ENCODE peak calls at places on chromosomes 6 and 20, in eight cellular contexts. One of them, this sample, is unnamed.
A peak's percentile ranks its signal among the peaks of the same experiment; 100 is the strongest.

GRCh38 chr6:73657201-73657600 is 3.4 kb upstream of the SLC17A5 start:
- DNase-seq in lower lobe of right lung: no peak
- DNase-seq in thoracic aorta: no peak
- DNase-seq in left ventricle myocardium inferior: no peak
- DNase-seq in GM12865: no peak
- DNase-seq in nephron progenitor cell: no peak
- DNase-seq in tibial artery: no peak
- DNase-seq in fibroblast of the aortic adventitia: no peak
- DNase-seq in this sample: no peak

GRCh38 chr6:498795-499231 is 107.3 kb downstream of the IRF4 start:
- DNase-seq in nephron progenitor cell: no peak
- DNase-seq in lower lobe of right lung: no peak
- DNase-seq in left ventricle myocardium inferior: no peak
- DNase-seq in thoracic aorta: no peak
- DNase-seq in tibial artery: no peak
- DNase-seq in fibroblast of the aortic adventitia: no peak
- DNase-seq in GM12865: peak; percentile 88
- DNase-seq in this sample: no peak

GRCh38 chr20:51529027-51529749 is 13.3 kb downstream of the NFATC2 start:
- DNase-seq in lower lobe of right lung: no peak
- DNase-seq in thoracic aorta: no peak
- DNase-seq in nephron progenitor cell: no peak
- DNase-seq in fibroblast of the aortic adventitia: peak; percentile 47
- DNase-seq in left ventricle myocardium inferior: no peak
- DNase-seq in GM12865: peak; percentile 68
- DNase-seq in tibial artery: no peak
- DNase-seq in this sample: no peak

GRCh38 chr6:137571854-137572253 is 77.7 kb upstream of the OLIG3 start:
- DNase-seq in lower lobe of right lung: no peak
- DNase-seq in thoracic aorta: no peak
- DNase-seq in tibial artery: no peak
- DNase-seq in left ventricle myocardium inferior: no peak
- DNase-seq in GM12865: peak; percentile 70
- DNase-seq in nephron progenitor cell: peak; percentile 52
- DNase-seq in fibroblast of the aortic adventitia: peak; percentile 12
- DNase-seq in this sample: no peak

GRCh38 chr6:11264100-11264499 is 31.6 kb upstream of the NEDD9 start:
- DNase-seq in GM12865: no peak
- DNase-seq in left ventricle myocardium inferior: no peak
- DNase-seq in thoracic aorta: no peak
- DNase-seq in nephron progenitor cell: no peak
- DNase-seq in fibroblast of the aortic adventitia: no peak
- DNase-seq in tibial artery: no peak
- DNase-seq in lower lobe of right lung: no peak
- DNase-seq in this sample: no peak

GRCh38 chr6:100300221-100300736 is 164.4 kb downstream of the SIM1 start:
- DNase-seq in lower lobe of right lung: no peak
- DNase-seq in thoracic aorta: no peak
- DNase-seq in left ventricle myocardium inferior: no peak
- DNase-seq in nephron progenitor cell: no peak
- DNase-seq in GM12865: no peak
- DNase-seq in fibroblast of the aortic adventitia: peak; percentile 94
- DNase-seq in tibial artery: no peak
- DNase-seq in this sample: no peak

GRCh38 chr20:58129736-58130135 is 98.7 kb downstream of the ANKRD60 start:
- DNase-seq in GM12865: no peak
- DNase-seq in thoracic aorta: no peak
- DNase-seq in left ventricle myocardium inferior: no peak
- DNase-seq in nephron progenitor cell: no peak
- DNase-seq in tibial artery: peak; percentile 65
- DNase-seq in fibroblast of the aortic adventitia: no peak
- DNase-seq in lower lobe of right lung: no peak
- DNase-seq in this sample: no peak

GRCh38 chr6:39903656-39904055 is 30.6 kb downstream of the MOCS1 start:
- DNase-seq in GM12865: no peak
- DNase-seq in nephron progenitor cell: no peak
- DNase-seq in tibial artery: peak; percentile 61
- DNase-seq in thoracic aorta: no peak
- DNase-seq in fibroblast of the aortic adventitia: no peak
- DNase-seq in left ventricle myocardium inferior: no peak
- DNase-seq in lower lobe of right lung: no peak
- DNase-seq in this sample: no peak

GRCh38 chr6:108608453-108609275 is 47.9 kb downstream of the FOXO3 start:
- DNase-seq in thoracic aorta: no peak
- DNase-seq in fibroblast of the aortic adventitia: no peak
- DNase-seq in GM12865: peak; percentile 61
- DNase-seq in left ventricle myocardium inferior: no peak
- DNase-seq in tibial artery: no peak
- DNase-seq in nephron progenitor cell: no peak
- DNase-seq in lower lobe of right lung: no peak
- DNase-seq in this sample: no peak

GRCh38 chr6:34425132-34425497 is 754 bp downstream of the RPS10 start:
- DNase-seq in lower lobe of right lung: no peak
- DNase-seq in thoracic aorta: no peak
- DNase-seq in tibial artery: no peak
- DNase-seq in fibroblast of the aortic adventitia: peak; percentile 22
- DNase-seq in nephron progenitor cell: peak; percentile 7
- DNase-seq in left ventricle myocardium inferior: no peak
- DNase-seq in GM12865: peak; percentile 23
- DNase-seq in this sample: no peak

GRCh38 chr6:139841794-139842215 is 467.4 kb upstream of the CITED2 start:
- DNase-seq in thoracic aorta: no peak
- DNase-seq in lower lobe of right lung: no peak
- DNase-seq in fibroblast of the aortic adventitia: no peak
- DNase-seq in GM12865: peak; percentile 47
- DNase-seq in left ventricle myocardium inferior: no peak
- DNase-seq in nephron progenitor cell: no peak
- DNase-seq in tibial artery: no peak
- DNase-seq in this sample: no peak

GRCh38 chr20:51334609-51335008 is 207.9 kb downstream of the NFATC2 start:
- DNase-seq in GM12865: no peak
- DNase-seq in fibroblast of the aortic adventitia: no peak
- DNase-seq in tibial artery: no peak
- DNase-seq in thoracic aorta: no peak
- DNase-seq in lower lobe of right lung: no peak
- DNase-seq in nephron progenitor cell: no peak
- DNase-seq in left ventricle myocardium inferior: no peak
- DNase-seq in this sample: no peak

GRCh38 chr20:59992531-59992930 is 34.3 kb downstream of the CDH26 start:
- DNase-seq in lower lobe of right lung: no peak
- DNase-seq in thoracic aorta: no peak
- DNase-seq in GM12865: no peak
- DNase-seq in nephron progenitor cell: no peak
- DNase-seq in left ventricle myocardium inferior: no peak
- DNase-seq in tibial artery: no peak
- DNase-seq in fibroblast of the aortic adventitia: no peak
- DNase-seq in this sample: no peak

GRCh38 chr6:41214559-41215238 is 13.4 kb upstream of the TREML4 start:
- DNase-seq in fibroblast of the aortic adventitia: no peak
- DNase-seq in lower lobe of right lung: no peak
- DNase-seq in tibial artery: no peak
- DNase-seq in left ventricle myocardium inferior: no peak
- DNase-seq in nephron progenitor cell: no peak
- DNase-seq in thoracic aorta: no peak
- DNase-seq in GM12865: no peak
- DNase-seq in this sample: no peak

GRCh38 chr6:167450631-167451030 is 125.7 kb downstream of the TTLL2 start:
- DNase-seq in left ventricle myocardium inferior: no peak
- DNase-seq in GM12865: no peak
- DNase-seq in tibial artery: no peak
- DNase-seq in fibroblast of the aortic adventitia: no peak
- DNase-seq in nephron progenitor cell: no peak
- DNase-seq in lower lobe of right lung: no peak
- DNase-seq in thoracic aorta: no peak
- DNase-seq in this sample: no peak

GRCh38 chr6:125507987-125508655 is 206.4 kb upstream of the HDDC2 start:
- DNase-seq in GM12865: peak; percentile 29
- DNase-seq in tibial artery: no peak
- DNase-seq in thoracic aorta: no peak
- DNase-seq in lower lobe of right lung: no peak
- DNase-seq in left ventricle myocardium inferior: no peak
- DNase-seq in nephron progenitor cell: no peak
- DNase-seq in fibroblast of the aortic adventitia: peak; percentile 48
- DNase-seq in this sample: no peak

GRCh38 chr20:667351-668034 is 8.1 kb downstream of the SCRT2 start:
- DNase-seq in thoracic aorta: no peak
- DNase-seq in left ventricle myocardium inferior: peak; percentile 64
- DNase-seq in GM12865: peak; percentile 57
- DNase-seq in fibroblast of the aortic adventitia: peak; percentile 51
- DNase-seq in lower lobe of right lung: peak; percentile 81
- DNase-seq in tibial artery: no peak
- DNase-seq in nephron progenitor cell: peak; percentile 80
- DNase-seq in this sample: no peak

GRCh38 chr20:24236963-24237362 is 232.5 kb upstream of the SYNDIG1 start:
- DNase-seq in nephron progenitor cell: no peak
- DNase-seq in tibial artery: no peak
- DNase-seq in fibroblast of the aortic adventitia: no peak
- DNase-seq in left ventricle myocardium inferior: no peak
- DNase-seq in GM12865: no peak
- DNase-seq in thoracic aorta: no peak
- DNase-seq in lower lobe of right lung: no peak
- DNase-seq in this sample: no peak

GRCh38 chr6:28383235-28384142 is 16.1 kb downstream of the ZSCAN12 start:
- DNase-seq in left ventricle myocardium inferior: peak; percentile 84
- DNase-seq in tibial artery: peak; percentile 93
- DNase-seq in fibroblast of the aortic adventitia: peak; percentile 82
- DNase-seq in GM12865: peak; percentile 86
- DNase-seq in thoracic aorta: peak; percentile 9
- DNase-seq in lower lobe of right lung: peak; percentile 92
- DNase-seq in nephron progenitor cell: peak; percentile 80
- DNase-seq in this sample: peak; percentile 39

GRCh38 chr6:163620670-163621330 is 206.3 kb downstream of the QKI start:
- DNase-seq in tibial artery: peak; percentile 38
- DNase-seq in GM12865: no peak
- DNase-seq in nephron progenitor cell: no peak
- DNase-seq in lower lobe of right lung: no peak
- DNase-seq in left ventricle myocardium inferior: no peak
- DNase-seq in thoracic aorta: no peak
- DNase-seq in fibroblast of the aortic adventitia: no peak
- DNase-seq in this sample: no peak

GRCh38 chr6:170132561-170132991 is 158.3 kb downstream of the DLL1 start:
- DNase-seq in nephron progenitor cell: no peak
- DNase-seq in lower lobe of right lung: no peak
- DNase-seq in tibial artery: no peak
- DNase-seq in GM12865: no peak
- DNase-seq in left ventricle myocardium inferior: no peak
- DNase-seq in fibroblast of the aortic adventitia: no peak
- DNase-seq in thoracic aorta: no peak
- DNase-seq in this sample: peak; percentile 20

GRCh38 chr6:160519603-160520042 is 144.5 kb downstream of the LPA start:
- DNase-seq in fibroblast of the aortic adventitia: no peak
- DNase-seq in GM12865: no peak
- DNase-seq in nephron progenitor cell: no peak
- DNase-seq in left ventricle myocardium inferior: no peak
- DNase-seq in lower lobe of right lung: no peak
- DNase-seq in tibial artery: no peak
- DNase-seq in thoracic aorta: no peak
- DNase-seq in this sample: no peak
- TF ChIP-seq CTCF in fibroblast of the aortic adventitia: peak; percentile 93
- TF ChIP-seq CTCF in GM12865: peak; percentile 94
- TF ChIP-seq CTCF in nephron progenitor cell: peak; percentile 94
- TF ChIP-seq CTCF in left ventricle myocardium inferior: peak; percentile 93
- TF ChIP-seq CTCF in lower lobe of right lung: peak; percentile 92
- TF ChIP-seq CTCF in tibial artery: no peak
- TF ChIP-seq CTCF in thoracic aorta: peak; percentile 84
- TF ChIP-seq CTCF in this sample: no peak

GRCh38 chr6:122838060-122838780 is 49.2 kb downstream of the SMPDL3A start:
- DNase-seq in lower lobe of right lung: no peak
- DNase-seq in left ventricle myocardium inferior: no peak
- DNase-seq in fibroblast of the aortic adventitia: peak; percentile 60
- DNase-seq in thoracic aorta: no peak
- DNase-seq in tibial artery: no peak
- DNase-seq in nephron progenitor cell: no peak
- DNase-seq in GM12865: no peak
- DNase-seq in this sample: no peak
- TF ChIP-seq CTCF in lower lobe of right lung: peak; percentile 35
- TF ChIP-seq CTCF in left ventricle myocardium inferior: peak; percentile 34
- TF ChIP-seq CTCF in fibroblast of the aortic adventitia: peak; percentile 72
- TF ChIP-seq CTCF in thoracic aorta: no peak
- TF ChIP-seq CTCF in tibial artery: no peak
- TF ChIP-seq CTCF in nephron progenitor cell: peak; percentile 36
- TF ChIP-seq CTCF in GM12865: no peak
- TF ChIP-seq CTCF in this sample: peak; percentile 44

DNA sequence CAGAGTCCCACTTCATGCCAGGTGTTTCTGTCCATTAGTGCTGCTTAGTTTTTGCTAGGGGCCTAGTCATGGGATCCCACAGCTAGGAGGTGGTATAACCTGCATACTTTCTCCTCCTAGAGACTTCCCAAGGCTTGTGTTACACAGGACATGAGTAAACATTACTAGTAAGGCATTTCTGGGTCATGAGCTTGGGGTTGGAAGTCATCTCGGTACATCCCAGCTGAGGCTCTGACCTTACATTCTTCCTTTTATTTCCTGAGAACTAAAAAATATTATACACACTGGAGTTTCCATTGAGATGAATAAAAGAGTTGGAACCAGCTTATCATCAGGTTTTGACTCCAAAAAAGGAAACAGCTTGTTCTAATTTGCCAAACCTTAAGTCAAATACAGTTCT is 20.9 kb upstream of the PNPLA1 start:
- DNase-seq in GM12865: no peak
- DNase-seq in thoracic aorta: no peak
- DNase-seq in fibroblast of the aortic adventitia: peak; percentile 94
- DNase-seq in lower lobe of right lung: no peak
- DNase-seq in nephron progenitor cell: no peak
- DNase-seq in left ventricle myocardium inferior: no peak
- DNase-seq in tibial artery: no peak
- DNase-seq in this sample: no peak
- TF ChIP-seq CTCF in GM12865: no peak
- TF ChIP-seq CTCF in thoracic aorta: no peak
- TF ChIP-seq CTCF in fibroblast of the aortic adventitia: peak; percentile 44
- TF ChIP-seq CTCF in lower lobe of right lung: no peak
- TF ChIP-seq CTCF in nephron progenitor cell: no peak
- TF ChIP-seq CTCF in left ventricle myocardium inferior: no peak
- TF ChIP-seq CTCF in tibial artery: no peak
- TF ChIP-seq CTCF in this sample: no peak

GRCh38 chr6:6699741-6700367 is 111.3 kb downstream of the LY86 start:
- DNase-seq in tibial artery: peak; percentile 80
- DNase-seq in thoracic aorta: peak; percentile 55
- DNase-seq in GM12865: no peak
- DNase-seq in left ventricle myocardium inferior: peak; percentile 63
- DNase-seq in nephron progenitor cell: no peak
- DNase-seq in fibroblast of the aortic adventitia: peak; percentile 98
- DNase-seq in lower lobe of right lung: peak; percentile 77
- DNase-seq in this sample: peak; percentile 74

GRCh38 chr6:6703720-6704422 is 115.4 kb downstream of the LY86 start:
- DNase-seq in fibroblast of the aortic adventitia: no peak
- DNase-seq in thoracic aorta: no peak
- DNase-seq in tibial artery: no peak
- DNase-seq in GM12865: no peak
- DNase-seq in lower lobe of right lung: no peak
- DNase-seq in nephron progenitor cell: no peak
- DNase-seq in left ventricle myocardium inferior: no peak
- DNase-seq in this sample: no peak

GRCh38 chr6:6700871-6701270 is 112.4 kb downstream of the LY86 start:
- DNase-seq in thoracic aorta: no peak
- DNase-seq in fibroblast of the aortic adventitia: no peak
- DNase-seq in tibial artery: no peak
- DNase-seq in lower lobe of right lung: no peak
- DNase-seq in left ventricle myocardium inferior: no peak
- DNase-seq in nephron progenitor cell: no peak
- DNase-seq in GM12865: no peak
- DNase-seq in this sample: no peak

GRCh38 chr6:6700421-6700820 is 111.9 kb downstream of the LY86 start:
- DNase-seq in fibroblast of the aortic adventitia: no peak
- DNase-seq in left ventricle myocardium inferior: no peak
- DNase-seq in tibial artery: no peak
- DNase-seq in GM12865: no peak
- DNase-seq in thoracic aorta: no peak
- DNase-seq in lower lobe of right lung: no peak
- DNase-seq in nephron progenitor cell: no peak
- DNase-seq in this sample: no peak

GRCh38 chr6:6701864-6702263 is 113.3 kb downstream of the LY86 start:
- DNase-seq in fibroblast of the aortic adventitia: no peak
- DNase-seq in thoracic aorta: no peak
- DNase-seq in nephron progenitor cell: no peak
- DNase-seq in left ventricle myocardium inferior: no peak
- DNase-seq in GM12865: no peak
- DNase-seq in tibial artery: no peak
- DNase-seq in lower lobe of right lung: peak; percentile 54
- DNase-seq in this sample: no peak
- TF ChIP-seq CTCF in fibroblast of the aortic adventitia: no peak
- TF ChIP-seq CTCF in thoracic aorta: no peak
- TF ChIP-seq CTCF in nephron progenitor cell: no peak
- TF ChIP-seq CTCF in left ventricle myocardium inferior: no peak
- TF ChIP-seq CTCF in GM12865: no peak
- TF ChIP-seq CTCF in tibial artery: no peak
- TF ChIP-seq CTCF in lower lobe of right lung: no peak
- TF ChIP-seq CTCF in this sample: no peak

This sample was measured in mesothelial cell of epicardium.